ENCODE peak calls at places on chromosomes 7 and 10, in seven cellular contexts. W is epithelial cell of esophagus, X is heart left ventricle, Z is AG09309, L is fibroblast of mammary gland, H is left lung, A is brain microvascular endothelial cell. F is an unnamed sample.

GRCh38 chr7:7719235-7719634 is 828 bp upstream of the RPA3 start:
- DNase-seq in W (peak), X (no peak), Z (peak), L (peak), H (no peak), A (peak), F (peak)

GRCh38 chr10:71246591-71247143 is 34.3 kb downstream of the UNC5B start:
- DNase-seq in W (peak), X (no peak), Z (no peak), L (no peak), H (peak), A (no peak), F (no peak)

GRCh38 chr10:62244785-62245595 is 23.7 kb downstream of the RTKN2 start:
- DNase-seq in W (peak), X (peak), Z (peak), L (peak), H (no peak), A (peak), F (no peak)

GRCh38 chr10:59991661-59992060 is 85.3 kb upstream of the CCDC6 start:
- DNase-seq in W (peak), X (no peak), Z (no peak), L (peak), H (peak), A (peak), F (peak)

GRCh38 chr7:128409435-128410091 is at the start of gene IMPDH1:
- DNase-seq in W (peak), X (peak), Z (no peak), L (peak), H (peak), A (peak), F (peak)

GRCh38 chr7:80781561-80781979 is 137.3 kb downstream of the SEMA3C start:
- DNase-seq in W (peak), X (peak), Z (peak), L (peak), H (no peak), A (peak), F (peak)

GRCh38 chr7:66301249-66301648 is 96.1 kb downstream of the TPST1 start:
- DNase-seq in W (no peak), X (no peak), Z (no peak), L (no peak), H (no peak), A (no peak), F (no peak)

GRCh38 chr10:25758511-25758910 is 175.5 kb upstream of the MYO3A start:
- DNase-seq in W (no peak), X (no peak), Z (no peak), L (no peak), H (no peak), A (no peak), F (no peak)

GRCh38 chr10:124632566-124632965 is 111.6 kb downstream of the FAM53B start:
- DNase-seq in W (peak), X (no peak), Z (no peak), L (no peak), H (no peak), A (no peak), F (no peak)

GRCh38 chr7:150367677-150368097 is 935 bp upstream of the REPIN1 start:
- DNase-seq in W (peak), X (no peak), Z (no peak), L (peak), H (no peak), A (no peak), F (no peak)

GRCh38 chr7:73828107-73828803 is 2.5 kb upstream of the CLDN4 start:
- DNase-seq in W (peak), X (no peak), Z (no peak), L (peak), H (peak), A (peak), F (no peak)

GRCh38 chr10:51800121-51800520 is 100.7 kb upstream of the CSTF2T start:
- DNase-seq in W (no peak), X (no peak), Z (no peak), L (no peak), H (no peak), A (no peak), F (no peak)

GRCh38 chr10:86366033-86366901 is at the start of gene GRID1:
- DNase-seq in W (peak), X (peak), Z (no peak), L (no peak), H (peak), A (no peak), F (no peak)

GRCh38 chr7:18555120-18555519 is 59.6 kb downstream of the HDAC9 start:
- DNase-seq in W (no peak), X (no peak), Z (peak), L (no peak), H (no peak), A (no peak), F (peak)

GRCh38 chr10:106705576-106706526 is 458.7 kb downstream of the SORCS1 start:
- DNase-seq in W (peak), X (peak), Z (no peak), L (peak), H (no peak), A (peak), F (no peak)

GRCh38 chr10:35335718-35336083 is 608 bp upstream of the CCNY start:
- DNase-seq in W (peak), X (no peak), Z (no peak), L (peak), H (no peak), A (no peak), F (no peak)

GRCh38 chr7:66700633-66701131 is 39.9 kb upstream of the RABGEF1 start:
- DNase-seq in W (no peak), X (no peak), Z (no peak), L (no peak), H (no peak), A (no peak), F (no peak)

GRCh38 chr7:67553378-67553777 is 556.7 kb downstream of the TYW1 start:
- DNase-seq in W (no peak), X (no peak), Z (no peak), L (no peak), H (no peak), A (no peak), F (no peak)

GRCh38 chr7:157158400-157158799 is 19.7 kb downstream of the UBE3C start:
- DNase-seq in W (peak), X (no peak), Z (no peak), L (no peak), H (no peak), A (no peak), F (no peak)

GRCh38 chr7:144144426-144144825 is 21.4 kb downstream of the OR2A14 start:
- DNase-seq in W (no peak), X (no peak), Z (no peak), L (no peak), H (no peak), A (no peak), F (no peak)

GRCh38 chr10:24000271-24000813 is 208.6 kb upstream of the KIAA1217 start:
- DNase-seq in W (peak), X (no peak), Z (no peak), L (no peak), H (no peak), A (no peak), F (no peak)
- TF ChIP-seq CTCF in W (no peak), X (no peak), Z (no peak), L (no peak), H (no peak), A (no peak), F (no peak)

GRCh38 chr7:92717982-92718716 is 118.2 kb downstream of the CDK6 start:
- DNase-seq in W (peak), X (peak), Z (no peak), L (peak), H (peak), A (peak), F (no peak)
- H3K4me3 ChIP-seq in W (peak), X (peak), Z (peak), L (no peak), H (peak), A (peak), F (peak)

DNA sequence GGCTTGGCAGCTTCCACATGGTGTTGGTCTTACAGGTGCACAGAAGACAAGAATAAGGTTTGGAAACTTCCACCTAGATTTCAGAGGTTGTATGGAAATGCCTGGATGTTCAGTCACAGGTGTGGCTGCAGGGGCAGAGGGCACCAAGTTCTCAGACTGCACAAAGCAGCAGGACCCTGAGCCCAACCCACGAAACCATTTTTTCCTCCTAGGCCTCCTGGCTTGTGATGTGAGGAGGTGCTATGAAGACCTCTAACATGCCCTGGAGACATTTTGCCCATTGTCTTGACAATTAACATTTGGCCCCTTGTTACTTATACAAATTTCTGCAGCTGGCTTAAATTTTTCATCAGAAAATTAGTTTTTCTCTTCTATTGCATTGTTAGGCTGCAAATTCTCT is 107.7 kb upstream of the DIP2C start:
- DNase-seq in W (no peak), X (no peak), Z (no peak), L (no peak), H (no peak), A (no peak), F (no peak)
- TF ChIP-seq CTCF in W (no peak), X (no peak), Z (no peak), L (no peak), H (no peak), A (no peak), F (no peak)

GRCh38 chr10:117159390-117159789 is 21.3 kb upstream of the VAX1 start:
- DNase-seq in W (no peak), X (no peak), Z (no peak), L (no peak), H (no peak), A (no peak), F (no peak)
- H3K4me3 ChIP-seq in W (no peak), X (no peak), Z (no peak), L (no peak), H (no peak), A (no peak), F (no peak)

GRCh38 chr7:15197359-15197977 is 294.9 kb upstream of the DGKB start:
- DNase-seq in W (no peak), X (no peak), Z (no peak), L (peak), H (no peak), A (no peak), F (no peak)

DNA sequence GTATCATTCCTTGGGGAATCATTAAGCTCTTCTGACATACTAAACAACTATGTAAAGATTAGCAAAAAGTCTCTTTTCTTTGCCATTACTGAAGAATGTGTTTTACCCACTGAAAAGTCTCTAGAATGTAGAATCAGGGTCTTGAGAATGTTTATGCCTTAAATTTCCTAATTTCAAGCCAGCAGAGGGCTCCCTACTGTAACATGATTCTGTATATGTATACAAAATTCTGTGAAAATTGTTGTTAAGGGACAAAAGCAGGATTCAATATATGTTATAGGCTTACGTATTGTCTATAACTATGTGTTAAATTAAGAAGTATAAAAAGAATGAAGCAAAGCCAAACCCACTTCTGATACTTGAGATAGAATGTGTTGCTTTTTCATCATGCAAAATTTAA is 296.9 kb upstream of the DGKB start:
- DNase-seq in W (peak), X (no peak), Z (no peak), L (peak), H (no peak), A (peak), F (no peak)
- TF ChIP-seq CTCF in W (no peak), X (no peak), Z (peak), L (peak), H (no peak), A (peak), F (peak)